ENCODE peak calls at places on chromosomes 5 and 9, in four cellular contexts. N is HepG2, V is K562, E is GM12878. R is an unnamed sample.

GRCh38 chr9:24614070-24614469 is 68.4 kb upstream of the IZUMO3 start:
- DNase-seq in N (no peak), V (no peak), E (no peak), R (no peak)

GRCh38 chr9:30913331-30913730 is 1471.1 kb upstream of the ACO1 start:
- DNase-seq in N (no peak), V (no peak), E (no peak), R (no peak)

GRCh38 chr5:40112875-40113274 is 566.8 kb upstream of the PTGER4 start:
- DNase-seq in N (no peak), V (no peak), E (no peak), R (no peak)

GRCh38 chr5:139711067-139711851 is 63.1 kb downstream of the CXXC5 start:
- DNase-seq in N (no peak), V (peak), E (no peak), R (peak)

GRCh38 chr9:76676857-76677256 is 87.4 kb upstream of the PCA3 start:
- DNase-seq in N (no peak), V (no peak), E (no peak), R (no peak)

GRCh38 chr9:13535141-13535540 is 255.6 kb upstream of the MPDZ start:
- DNase-seq in N (no peak), V (no peak), E (no peak), R (no peak)

GRCh38 chr9:68462004-68462775 is 78.5 kb downstream of the TMEM252 start:
- DNase-seq in N (no peak), V (no peak), E (no peak), R (no peak)

GRCh38 chr5:80054682-80055081 is 19.5 kb downstream of the THBS4 start:
- DNase-seq in N (no peak), V (no peak), E (no peak), R (no peak)

GRCh38 chr9:86207193-86207592 is 52.3 kb downstream of the C9orf153 start:
- DNase-seq in N (no peak), V (no peak), E (no peak), R (no peak)

GRCh38 chr9:95506438-95506691 is 10.4 kb downstream of the PTCH1 start:
- DNase-seq in N (peak), V (peak), E (no peak), R (no peak)

GRCh38 chr9:95505676-95506437 is 10.9 kb downstream of the PTCH1 start:
- DNase-seq in N (peak), V (peak), E (no peak), R (peak)

GRCh38 chr9:95508242-95508967 is 8.4 kb downstream of the PTCH1 start:
- DNase-seq in N (no peak), V (no peak), E (no peak), R (no peak)

GRCh38 chr9:95507456-95508241 is 9.1 kb downstream of the PTCH1 start:
- DNase-seq in N (peak), V (peak), E (no peak), R (no peak)

DNA sequence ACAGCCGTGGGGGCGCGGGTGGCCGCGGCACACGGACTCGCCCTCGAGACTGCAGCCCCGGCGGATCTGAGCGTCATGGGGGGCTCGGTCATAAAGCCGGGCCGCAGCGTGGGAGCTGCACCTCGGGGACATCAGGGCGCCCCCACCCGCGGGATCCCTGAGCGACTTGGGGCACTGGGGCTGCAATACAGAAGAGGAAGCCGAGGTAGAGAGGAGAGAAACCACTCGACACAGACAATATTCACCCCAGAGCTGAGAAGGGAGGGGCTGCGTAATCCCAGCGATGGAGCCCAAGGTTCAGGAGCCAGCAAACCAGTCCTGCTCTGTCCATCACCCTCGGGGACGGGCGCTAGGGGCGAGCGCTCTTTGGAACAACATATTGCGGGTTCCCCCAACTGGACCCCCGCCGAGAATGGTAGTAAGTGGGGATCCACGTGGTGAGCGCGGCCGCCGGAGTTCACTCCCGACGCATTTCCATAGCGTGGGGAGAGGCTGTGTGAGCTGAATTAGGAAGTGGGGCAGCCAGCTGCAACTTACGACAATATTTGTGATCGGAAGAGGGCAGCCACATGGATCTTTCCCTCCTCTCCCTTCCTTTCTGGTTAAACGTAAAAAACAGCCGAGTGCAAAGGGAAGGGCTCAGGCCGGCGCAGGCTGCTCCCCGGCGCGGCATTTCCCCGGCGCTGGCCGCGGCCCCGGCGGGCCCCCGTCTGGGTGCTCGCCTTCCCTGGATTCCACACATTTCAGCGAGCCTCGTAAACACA is 9.9 kb downstream of the PTCH1 start:
- DNase-seq in N (peak), V (peak), E (no peak), R (no peak)
- TF ChIP-seq TARDBP in N (no peak), V (no peak), E (no peak), R (no peak)

GRCh38 chr5:171357843-171358242 is 29.8 kb upstream of the NPM1 start:
- DNase-seq in N (no peak), V (no peak), E (no peak), R (no peak)
- TF ChIP-seq TARDBP in N (no peak), V (no peak), E (no peak), R (no peak)

GRCh38 chr5:170257370-170257769 is 24.6 kb downstream of the C5orf58 start:
- DNase-seq in N (no peak), V (no peak), E (no peak), R (no peak)

GRCh38 chr5:170263906-170264305 is 31.1 kb downstream of the C5orf58 start:
- DNase-seq in N (no peak), V (no peak), E (no peak), R (no peak)

GRCh38 chr5:170266570-170267379 is 30.8 kb downstream of the LCP2 start:
- DNase-seq in N (no peak), V (no peak), E (no peak), R (no peak)

GRCh38 chr5:170265527-170265926 is 32.0 kb downstream of the LCP2 start:
- DNase-seq in N (no peak), V (peak), E (no peak), R (no peak)

GRCh38 chr5:170262061-170262764 is 29.4 kb downstream of the C5orf58 start:
- DNase-seq in N (no peak), V (no peak), E (no peak), R (no peak)
- TF ChIP-seq TARDBP in N (no peak), V (no peak), E (no peak), R (no peak)

DNA sequence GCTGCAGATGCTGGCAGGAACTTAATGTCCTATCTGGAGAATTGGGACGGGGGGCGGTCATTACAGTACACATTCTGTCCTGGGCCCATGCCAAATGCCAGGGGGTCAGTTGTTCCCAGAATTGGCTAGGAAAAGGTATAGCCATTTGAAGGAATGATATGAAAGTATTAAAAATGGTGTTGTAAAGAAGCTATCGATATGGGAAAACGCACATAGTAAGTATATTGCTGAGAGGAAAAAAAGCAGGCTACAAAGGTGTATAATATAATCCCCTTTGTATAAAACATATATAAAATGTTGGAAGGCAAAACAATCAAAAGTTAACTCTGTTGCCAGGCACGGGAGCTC is 450 bp upstream of the ARHGEF39 start:
- DNase-seq in N (no peak), V (no peak), E (no peak), R (no peak)
- TF ChIP-seq TARDBP in N (no peak), V (no peak), E (no peak), R (no peak)

DNA sequence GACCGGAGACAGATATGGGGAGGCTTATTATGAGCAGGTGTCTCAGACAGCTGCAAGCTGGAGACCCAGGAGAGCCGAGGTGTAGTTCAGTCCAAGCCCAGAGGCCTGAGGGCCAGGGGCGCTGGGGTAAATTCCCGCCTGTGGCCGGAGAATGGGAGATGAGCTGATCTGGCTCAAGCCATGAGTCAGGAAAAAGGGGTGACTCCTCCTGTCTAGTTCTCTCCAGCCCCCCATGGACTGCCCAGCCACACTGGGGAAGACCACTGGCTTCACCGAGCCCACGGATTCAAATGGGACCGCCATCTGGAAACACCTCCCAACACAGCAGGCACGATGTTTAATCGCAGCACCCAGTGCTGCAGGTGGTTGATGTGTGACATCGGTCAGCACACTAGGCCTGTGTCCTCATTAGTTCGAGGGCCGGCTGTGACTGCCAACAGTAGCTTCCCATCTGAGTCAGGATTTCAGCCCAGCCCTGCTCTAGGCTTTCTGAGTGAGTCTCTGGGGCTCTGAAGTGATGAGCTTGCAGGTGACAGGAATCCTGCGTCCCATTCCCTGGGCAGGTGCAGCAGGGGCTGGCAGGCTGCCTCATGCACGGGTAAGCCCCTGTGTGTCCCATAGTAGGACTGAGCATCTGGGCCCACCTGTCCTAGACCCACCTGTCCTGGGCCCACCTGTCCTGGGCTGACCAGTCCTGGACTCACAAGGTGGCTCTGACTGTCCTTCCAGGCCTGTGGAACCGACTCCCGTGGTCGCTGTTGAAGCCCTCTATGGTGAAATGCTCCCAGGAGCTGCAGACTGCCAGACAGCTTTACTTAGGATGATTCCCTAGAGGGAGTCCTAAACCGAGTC is 49.7 kb downstream of the AHRR start:
- DNase-seq in N (no peak), V (no peak), E (no peak), R (no peak)
- TF ChIP-seq TARDBP in N (no peak), V (no peak), E (no peak), R (no peak)

GRCh38 chr5:67233075-67233474 is 36.5 kb upstream of the CD180 start:
- DNase-seq in N (no peak), V (no peak), E (no peak), R (no peak)
- TF ChIP-seq TARDBP in N (no peak), V (no peak), E (no peak), R (no peak)

DNA sequence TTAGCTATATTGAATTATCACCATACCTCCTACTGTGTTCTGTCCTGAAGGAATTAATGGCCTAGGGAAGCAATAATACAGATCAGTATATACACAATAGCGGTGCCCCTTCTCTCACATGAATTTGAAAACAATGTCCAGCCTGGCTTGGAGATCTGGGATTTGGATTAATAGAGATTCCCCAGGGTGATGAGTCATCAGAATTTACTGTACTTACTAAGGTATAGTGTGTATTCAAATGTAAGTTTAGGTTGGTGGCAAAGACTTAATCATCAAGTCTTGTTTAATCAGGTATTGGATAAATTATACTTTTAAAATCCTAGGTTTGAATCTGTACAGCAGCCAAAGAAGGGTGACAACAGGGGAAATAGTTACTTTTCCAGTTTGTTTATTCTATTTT is 121.5 kb downstream of the FEM1C start:
- DNase-seq in N (no peak), V (no peak), E (no peak), R (no peak)
- TF ChIP-seq TARDBP in N (no peak), V (no peak), E (no peak), R (no peak)

GRCh38 chr9:78035369-78035993 is 3.9 kb upstream of the GNAQ start:
- DNase-seq in N (peak), V (peak), E (peak), R (peak)
- TF ChIP-seq TARDBP in N (no peak), V (no peak), E (no peak), R (no peak)

DNA sequence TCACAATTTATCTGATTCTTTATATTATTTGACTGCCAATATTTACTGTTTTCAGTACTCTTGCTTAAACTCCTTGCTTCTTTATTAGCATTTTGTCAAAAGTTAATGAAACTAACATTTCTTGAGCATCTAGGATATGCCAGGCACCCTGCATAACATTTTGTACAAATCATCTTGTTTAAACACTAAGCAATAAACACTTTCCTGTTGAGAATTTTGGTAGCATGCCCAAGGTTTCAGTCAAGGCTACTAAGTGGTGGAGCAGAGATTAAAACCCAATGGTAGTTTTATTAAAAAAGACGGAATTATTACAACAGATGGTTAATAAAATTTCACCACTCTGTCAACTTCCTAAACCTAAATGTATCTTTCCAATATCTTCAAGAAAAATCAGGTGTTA is 43.2 kb downstream of the SKIC3 start:
- DNase-seq in N (no peak), V (no peak), E (no peak), R (no peak)
- TF ChIP-seq TARDBP in N (no peak), V (no peak), E (no peak), R (no peak)